ENCODE peak calls at places on chromosomes 12 and 14, in six cellular contexts. X, I, D, Y, U and V are unnamed samples. For H3K27me3, the result is how much of the 10 kb centered on the place peaks cover.

GRCh38 chr12:43293396-43293795 is 258.6 kb downstream of the ADAMTS20 start:
- DNase-seq in Y (no peak), I (no peak), X (no peak), D (no peak), U (no peak), V (no peak)

GRCh38 chr12:63276537-63277365 is 125.8 kb upstream of the AVPR1A start:
- DNase-seq in D (no peak), X (peak), U (no peak), Y (peak), I (peak), V (no peak)

GRCh38 chr12:56718636-56719035 is 6.5 kb downstream of the NACA start:
- DNase-seq in U (no peak), I (no peak), D (no peak), Y (no peak), X (no peak), V (peak)

GRCh38 chr12:132466241-132467188 is 23.4 kb upstream of the FBRSL1 start:
- DNase-seq in X (peak), Y (no peak), U (no peak), D (no peak), I (no peak), V (peak)

GRCh38 chr14:33745163-33745562 is 205.7 kb downstream of the EGLN3 start:
- DNase-seq in D (no peak), X (no peak), Y (no peak), U (no peak), I (no peak), V (no peak)

GRCh38 chr12:119990382-119990874 is 1.4 kb downstream of the BICDL1 start:
- DNase-seq in I (peak), X (no peak), Y (no peak), D (no peak), U (no peak), V (no peak)

GRCh38 chr12:53441040-53441833 is at the start of gene PRR13:
- DNase-seq in U (peak), X (peak), Y (peak), D (peak), I (peak), V (peak)

GRCh38 chr12:14219156-14219555 is 146.3 kb upstream of the ATF7IP start:
- DNase-seq in D (no peak), I (no peak), Y (no peak), X (no peak), U (no peak), V (no peak)

GRCh38 chr12:11669348-11669747 is 19.9 kb downstream of the ETV6 start:
- DNase-seq in U (no peak), Y (no peak), D (no peak), X (no peak), I (no peak), V (no peak)

GRCh38 chr12:30320561-30320960 is 375.1 kb downstream of the IPO8 start:
- DNase-seq in D (no peak), U (no peak), I (no peak), Y (no peak), X (no peak), V (no peak)

GRCh38 chr12:27179399-27180214 is 64.5 kb upstream of the STK38L start:
- DNase-seq in I (peak), X (peak), U (no peak), Y (no peak), D (no peak), V (no peak)

GRCh38 chr12:8065991-8066594 is at the start of gene C3AR1:
- DNase-seq in X (no peak), U (peak), Y (no peak), I (peak), D (peak), V (no peak)

GRCh38 chr12:100718212-100718611 is 76.4 kb upstream of the ANO4 start:
- DNase-seq in X (no peak), Y (peak), I (no peak), U (no peak), D (no peak), V (no peak)

GRCh38 chr12:124946440-124946793 is 32.0 kb upstream of the UBC start:
- DNase-seq in I (no peak), D (no peak), Y (no peak), X (no peak), U (no peak), V (no peak)

DNA sequence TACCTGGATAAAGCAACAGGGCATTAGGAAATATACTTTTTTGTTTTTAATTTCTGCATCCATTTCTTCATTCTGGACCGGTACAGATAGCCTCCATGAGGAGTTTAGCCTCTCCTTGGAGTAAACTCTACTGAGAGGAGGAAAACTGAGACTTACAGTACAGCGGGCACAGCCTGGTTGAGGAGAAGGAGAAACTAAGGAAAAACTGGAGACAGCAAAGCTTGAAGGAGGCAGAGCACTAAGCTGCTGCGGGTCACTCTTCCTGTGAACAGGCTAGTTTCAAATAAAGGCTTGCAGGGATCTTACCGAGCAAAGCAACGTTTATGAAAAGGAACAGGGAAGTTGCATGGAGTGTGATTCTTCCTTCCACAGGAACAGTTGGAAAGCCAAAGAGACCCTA is 362 bp upstream of the SSTR1 start:
- DNase-seq in Y (no peak), I (no peak), D (no peak), X (no peak), U (no peak), V (no peak)
- H3K27me3 ChIP-seq in Y (half or more), I (under half), D (under half), X (under half), U (under half), V (under half)

DNA sequence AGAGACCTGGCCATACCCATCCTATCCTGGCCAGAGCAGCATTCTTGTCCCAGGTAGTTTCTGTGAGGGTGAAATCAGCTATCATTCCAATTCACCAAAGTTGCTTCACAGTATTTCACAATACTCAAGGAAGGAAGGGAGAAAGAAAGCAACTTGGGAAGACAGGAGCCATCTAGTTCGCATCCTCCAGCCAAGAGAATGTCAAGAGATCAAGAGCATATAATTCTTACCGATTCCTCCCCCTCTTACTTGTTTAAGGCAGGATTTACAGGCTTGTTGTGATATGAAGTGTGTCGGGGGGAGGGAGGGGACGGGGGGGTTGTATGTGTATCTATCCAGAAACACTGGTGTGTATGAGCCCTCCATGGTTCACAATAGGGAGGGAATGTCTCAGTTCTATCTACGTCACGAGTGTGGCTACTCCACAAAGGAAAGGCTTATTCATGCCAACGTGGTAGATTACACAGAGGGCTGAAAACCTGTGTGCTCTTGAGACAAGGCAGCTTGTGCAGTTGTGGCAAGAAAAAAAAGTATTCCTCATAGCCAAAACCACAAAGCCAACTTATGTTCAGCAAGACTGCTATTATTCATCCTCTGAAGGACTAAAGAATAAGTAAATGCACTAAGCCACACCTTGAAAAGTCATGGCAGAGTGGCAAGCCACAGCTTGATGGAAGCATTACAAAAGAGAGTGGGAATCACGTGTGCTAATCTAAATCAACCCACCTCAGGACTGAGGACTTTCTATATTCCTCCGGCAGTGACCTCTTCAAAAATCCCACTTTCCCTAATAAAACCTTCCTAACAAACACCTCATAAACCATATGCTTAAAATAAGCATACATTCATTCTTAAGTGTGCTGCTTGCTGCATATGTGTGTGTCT is 35.0 kb downstream of the CORO1C start:
- DNase-seq in X (no peak), Y (no peak), U (no peak), D (no peak), I (no peak), V (no peak)
- H3K27ac ChIP-seq in X (no peak), Y (peak), U (peak), D (no peak), I (no peak), V (peak)

DNA sequence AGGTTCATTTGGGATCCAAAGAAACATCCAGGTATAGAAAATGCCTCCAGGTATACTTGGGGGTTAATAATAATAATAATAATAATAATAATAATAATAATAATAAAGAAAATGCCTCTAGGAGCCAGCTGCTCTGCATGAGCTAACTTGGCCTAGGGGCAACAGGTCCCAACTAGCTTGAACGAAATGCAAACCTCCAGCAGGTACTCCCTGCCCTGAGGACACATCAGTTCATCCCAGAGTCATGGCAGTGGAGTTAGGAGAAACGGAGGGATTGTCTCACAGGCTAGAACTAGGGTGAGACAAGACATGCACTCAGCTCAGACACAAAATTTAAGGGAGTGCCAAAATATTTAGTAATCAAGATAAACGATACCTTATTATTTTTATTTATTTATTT is 12.5 kb upstream of the TMEM229B start:
- DNase-seq in U (no peak), I (no peak), Y (no peak), X (no peak), D (no peak), V (no peak)
- H3K4me3 ChIP-seq in U (no peak), I (no peak), Y (no peak), X (no peak), D (no peak), V (no peak)

DNA sequence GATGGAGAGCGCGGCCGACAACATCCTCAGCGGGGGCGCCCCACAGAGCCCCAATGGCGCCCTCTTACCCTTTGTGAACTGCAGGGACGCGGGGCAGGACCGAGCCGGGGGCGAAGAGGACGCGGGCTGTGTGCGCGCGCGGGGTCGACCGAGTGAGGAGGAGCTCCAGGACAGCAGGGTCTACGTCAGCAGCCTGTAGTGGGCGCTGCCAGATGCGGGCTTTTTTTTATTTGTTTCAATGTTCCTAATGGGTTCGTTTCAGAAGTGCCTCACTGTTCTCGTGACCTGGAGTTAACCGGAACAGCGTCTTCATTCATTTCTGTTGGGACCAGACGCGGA is 103.8 kb upstream of the FKBP4 start:
- DNase-seq in X (no peak), D (peak), I (peak), Y (peak), U (peak), V (no peak)
- H3K27me3 ChIP-seq in X (under half), D (under half), I (under half), Y (under half), U (under half), V (under half)

GRCh38 chr12:50778663-50779590 is 15.0 kb downstream of the ATF1 start:
- DNase-seq in I (no peak), X (no peak), U (no peak), Y (no peak), D (no peak), V (no peak)
- H3K27ac ChIP-seq in I (no peak), X (no peak), U (no peak), Y (no peak), D (no peak), V (no peak)

DNA sequence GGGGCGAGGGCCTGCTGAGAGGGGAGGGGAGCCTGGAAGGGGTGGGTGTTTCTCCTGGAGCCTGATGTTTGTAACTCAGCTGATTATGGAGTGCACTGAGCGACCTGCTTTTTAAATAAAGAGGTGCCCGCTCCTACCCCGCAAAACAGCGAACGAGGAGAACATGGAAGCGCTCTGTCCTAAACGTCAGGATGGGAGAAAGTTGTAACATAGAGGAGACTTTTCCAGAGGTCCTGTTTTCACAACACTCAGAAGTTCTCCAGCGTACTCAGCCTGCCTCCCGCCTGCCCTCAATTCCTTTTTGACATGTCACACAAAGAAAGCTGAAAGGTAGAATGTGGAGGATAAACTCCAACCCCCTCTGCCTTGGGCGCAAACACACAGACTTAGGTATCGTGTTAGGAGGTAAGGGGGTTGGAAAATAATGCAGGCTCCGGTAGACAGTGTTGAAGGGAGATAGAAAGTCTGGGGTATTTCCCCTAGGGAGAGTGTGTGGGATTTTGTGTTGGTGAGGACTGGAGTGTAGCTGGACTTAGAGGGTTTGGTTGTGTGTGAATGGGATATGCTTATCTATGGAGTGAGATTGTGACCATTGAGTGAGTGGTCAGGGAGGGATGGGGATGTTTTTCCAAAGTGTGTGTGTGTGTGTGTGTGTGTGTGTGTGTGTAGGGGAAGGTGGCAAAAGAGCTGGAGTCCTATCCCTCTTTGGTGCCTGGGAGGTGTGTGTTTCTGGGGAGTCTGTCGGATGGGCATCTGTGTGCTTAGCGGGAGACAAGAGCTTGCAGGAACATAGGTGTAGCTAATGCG is 2.1 kb downstream of the NTF3 start:
- DNase-seq in Y (no peak), I (no peak), U (no peak), D (no peak), X (no peak), V (no peak)
- H3K4me3 ChIP-seq in Y (peak), I (no peak), U (peak), D (no peak), X (no peak), V (peak)